ENCODE peak calls at places on chromosomes 1 and 21, in six cellular contexts. F is suprapubic skin, I is body of pancreas, R is NB4, H is testis, Y is adrenal gland. S is an unnamed sample.

GRCh38 chr1:57494679-57495078 is 70.8 kb upstream of the DAB1 start:
- DNase-seq in F (no peak), I (no peak), R (no peak), H (no peak), Y (no peak), S (no peak)

GRCh38 chr1:115976900-115977480 is 677 bp downstream of the SLC22A15 start:
- DNase-seq in F (no peak), I (no peak), R (peak; percentile 59), H (peak; percentile 18), Y (no peak), S (no peak)

GRCh38 chr1:3550511-3551289 is 60.6 kb downstream of the MEGF6 start:
- DNase-seq in F (no peak), I (no peak), R (no peak), H (no peak), Y (no peak), S (no peak)

GRCh38 chr1:52186449-52186848 is 44.6 kb downstream of the ZFYVE9 start:
- DNase-seq in F (no peak), I (no peak), R (no peak), H (no peak), Y (no peak), S (no peak)

GRCh38 chr1:118934706-118935105 is 53.4 kb downstream of the TBX15 start:
- DNase-seq in F (no peak), I (no peak), R (no peak), H (no peak), Y (no peak), S (no peak)

GRCh38 chr1:169999357-169999756 is 75.1 kb downstream of the KIFAP3 start:
- DNase-seq in F (no peak), I (no peak), R (no peak), H (no peak), Y (no peak), S (no peak)

GRCh38 chr1:52669696-52670095 is 28.5 kb downstream of the COA7 start:
- DNase-seq in F (no peak), I (no peak), R (no peak), H (no peak), Y (no peak), S (no peak)

GRCh38 chr1:111768023-111768422 is 12.3 kb downstream of the DDX20 start:
- DNase-seq in F (no peak), I (no peak), R (no peak), H (no peak), Y (no peak), S (no peak)

GRCh38 chr21:26686278-26686677 is 113.2 kb upstream of the CYYR1 start:
- DNase-seq in F (no peak), I (no peak), R (peak; percentile 25), H (no peak), Y (peak; percentile 25), S (no peak)

GRCh38 chr1:109389638-109390341 is 7.9 kb downstream of the SORT1 start:
- DNase-seq in F (no peak), I (no peak), R (no peak), H (no peak), Y (no peak), S (peak; percentile 23)

GRCh38 chr1:42008264-42008663 is 89.5 kb upstream of the HIVEP3 start:
- DNase-seq in F (no peak), I (no peak), R (no peak), H (no peak), Y (no peak), S (no peak)

GRCh38 chr1:160711528-160712311 is at the start of gene CD48:
- DNase-seq in F (no peak), I (no peak), R (peak; percentile 78), H (no peak), Y (no peak), S (no peak)
- TF ChIP-seq POLR2A in F (no peak), I (no peak), R (no peak), H (no peak), Y (no peak), S (no peak)

DNA sequence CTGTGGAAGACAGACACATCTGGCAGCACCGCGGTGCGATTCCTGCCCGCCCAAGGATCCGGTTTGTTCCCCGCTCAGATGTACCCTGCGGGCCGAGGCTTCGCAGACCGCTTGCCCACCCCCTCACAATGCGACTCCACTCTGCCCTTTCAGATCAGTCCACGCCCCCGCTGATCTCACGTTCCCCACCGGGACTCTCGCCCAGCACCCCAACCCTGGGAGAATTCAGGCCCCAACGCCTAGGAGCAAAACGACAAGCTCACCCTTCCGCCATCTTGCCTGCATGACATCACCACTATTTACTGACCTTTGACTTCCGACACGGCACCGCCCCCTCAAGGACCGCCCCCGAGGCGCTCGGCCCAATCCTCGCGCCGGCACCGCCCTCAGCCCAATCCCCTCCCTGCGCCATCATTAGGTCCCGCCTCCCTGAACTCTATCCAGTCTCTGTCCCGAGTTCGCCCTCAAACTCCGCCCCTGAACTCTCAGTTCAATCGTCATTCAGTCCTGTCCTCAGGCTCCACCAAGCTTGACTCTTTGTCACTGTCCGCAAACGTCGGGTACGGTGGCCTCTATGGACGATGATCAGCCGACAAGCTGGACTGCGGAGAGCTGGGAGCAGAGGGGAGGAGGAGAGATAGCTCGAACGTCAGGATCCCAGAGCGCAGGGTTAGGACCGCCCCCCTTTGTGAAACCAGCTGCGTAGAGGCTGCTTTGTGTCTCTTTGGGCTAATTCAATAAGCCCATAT is at the start of gene BSDC1:
- DNase-seq in F (peak; percentile 99), I (peak; percentile 99), R (peak; percentile 99), H (peak; percentile 99), Y (peak; percentile 100), S (peak; percentile 99)
- TF ChIP-seq POLR2A in F (peak; percentile 77), I (peak; percentile 89), R (peak; percentile 60), H (peak; percentile 71), Y (peak; percentile 4), S (peak; percentile 98)

DNA sequence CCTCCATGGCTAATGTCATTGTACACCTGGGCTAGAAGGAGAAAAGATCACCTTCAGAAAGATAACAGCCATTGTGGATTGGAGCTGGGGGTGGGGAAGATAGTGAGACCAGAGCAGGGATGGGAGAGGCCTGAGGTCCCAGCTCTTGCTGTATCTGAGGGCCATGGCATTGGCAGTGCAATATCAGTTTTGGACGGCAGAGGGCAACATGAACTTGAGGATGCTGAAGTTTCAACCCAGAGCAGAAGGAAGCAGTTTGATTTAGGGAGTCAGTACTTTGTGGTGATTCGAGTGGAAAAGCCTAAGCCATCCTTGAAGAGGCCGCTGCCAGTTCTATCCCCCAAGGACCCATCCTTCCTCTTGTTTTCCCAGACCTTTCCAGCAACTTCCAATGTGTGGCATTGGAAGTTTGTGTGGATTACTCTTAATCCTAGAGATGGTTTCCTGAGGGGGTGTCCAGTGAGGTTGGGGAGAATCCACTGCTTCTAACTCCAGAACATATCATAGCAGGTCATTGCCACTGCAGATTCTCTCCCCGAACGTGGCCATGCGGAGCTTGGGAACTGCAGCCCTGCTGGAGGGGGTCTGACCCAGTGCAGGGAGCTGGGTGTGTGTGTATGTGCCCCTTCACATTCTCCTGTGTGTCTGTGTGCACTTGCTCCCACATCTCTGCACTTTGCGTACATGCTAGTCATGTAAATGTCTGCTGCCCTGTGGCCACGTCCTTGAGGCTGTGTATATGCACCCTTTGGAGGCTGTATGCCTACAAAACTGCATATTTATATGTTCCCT is 24.1 kb downstream of the SLC26A9 start:
- DNase-seq in F (peak; percentile 80), I (peak; percentile 89), R (peak; percentile 82), H (peak; percentile 89), Y (peak; percentile 79), S (peak; percentile 64)
- TF ChIP-seq POLR2A in F (no peak), I (no peak), R (no peak), H (no peak), Y (no peak), S (no peak)

DNA sequence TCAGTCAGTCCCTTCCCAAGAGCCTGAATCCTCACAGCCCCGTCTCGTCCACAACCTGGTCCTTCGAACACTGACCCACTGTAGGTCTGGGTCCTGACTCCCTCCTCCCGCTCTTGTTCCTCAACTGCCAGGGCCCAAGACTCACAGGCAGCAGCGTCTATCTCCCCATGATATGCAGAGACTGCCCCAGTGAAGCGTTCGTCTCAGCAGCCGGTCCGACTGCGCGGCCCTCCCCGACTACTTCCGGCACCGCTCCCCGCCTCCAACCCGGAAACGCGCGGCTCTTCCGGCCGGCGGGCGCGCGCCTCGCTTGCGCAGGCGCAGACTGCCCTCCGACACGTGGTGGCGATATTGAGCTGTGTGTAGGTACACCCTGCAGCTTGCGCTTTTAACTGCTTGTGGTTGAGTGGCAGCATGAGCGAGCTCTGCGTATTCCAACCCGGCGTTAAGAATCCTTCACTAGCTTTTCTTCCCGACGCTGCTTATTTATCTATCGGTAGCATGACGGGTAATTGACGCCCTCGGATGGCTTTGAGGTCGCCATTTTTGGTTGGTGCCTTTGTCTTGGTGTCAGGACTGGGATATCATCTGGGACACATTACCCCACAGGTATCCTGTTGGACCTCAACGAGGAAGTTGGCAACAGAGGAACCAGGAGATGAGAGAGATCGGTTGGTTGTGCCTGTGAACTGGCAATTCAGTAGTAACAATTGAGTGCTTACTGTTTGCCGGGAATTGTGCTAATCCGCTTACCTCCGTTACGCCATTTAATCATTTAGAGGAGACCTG is at the start of gene TAF12:
- DNase-seq in F (peak; percentile 90), I (peak; percentile 94), R (peak; percentile 97), H (peak; percentile 94), Y (peak; percentile 91), S (peak; percentile 98)
- TF ChIP-seq POLR2A in F (peak; percentile 98), I (peak; percentile 95), R (peak; percentile 89), H (peak; percentile 92), Y (peak; percentile 96), S (peak; percentile 100)

GRCh38 chr1:1213919-1214599 is at the start of gene TNFRSF4:
- DNase-seq in F (no peak), I (no peak), R (peak; percentile 52), H (no peak), Y (no peak), S (no peak)
- TF ChIP-seq POLR2A in F (no peak), I (no peak), R (no peak), H (no peak), Y (no peak), S (no peak)

DNA sequence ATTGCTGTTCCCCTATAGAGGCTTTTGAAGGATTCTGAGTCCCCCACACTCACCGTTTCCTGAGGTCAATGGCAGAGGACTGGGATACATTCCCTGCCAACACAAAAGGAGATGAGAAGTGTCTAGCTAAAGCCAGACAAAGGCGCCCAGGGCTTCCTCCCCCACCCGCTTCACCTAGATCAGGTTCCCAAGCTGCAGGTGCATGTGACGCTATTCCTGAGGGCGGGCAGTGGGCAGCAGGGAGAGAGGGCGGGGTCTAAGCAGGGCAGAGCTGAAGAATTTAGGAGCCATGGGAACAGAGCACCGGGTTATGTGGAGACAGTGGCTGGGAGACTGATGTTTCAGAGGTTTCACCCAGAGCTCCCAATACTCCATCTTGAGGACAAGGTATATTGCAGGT is 6.0 kb upstream of the ARHGEF2 start:
- DNase-seq in F (no peak), I (no peak), R (no peak), H (no peak), Y (no peak), S (no peak)
- TF ChIP-seq POLR2A in F (no peak), I (no peak), R (no peak), H (no peak), Y (no peak), S (no peak)

DNA sequence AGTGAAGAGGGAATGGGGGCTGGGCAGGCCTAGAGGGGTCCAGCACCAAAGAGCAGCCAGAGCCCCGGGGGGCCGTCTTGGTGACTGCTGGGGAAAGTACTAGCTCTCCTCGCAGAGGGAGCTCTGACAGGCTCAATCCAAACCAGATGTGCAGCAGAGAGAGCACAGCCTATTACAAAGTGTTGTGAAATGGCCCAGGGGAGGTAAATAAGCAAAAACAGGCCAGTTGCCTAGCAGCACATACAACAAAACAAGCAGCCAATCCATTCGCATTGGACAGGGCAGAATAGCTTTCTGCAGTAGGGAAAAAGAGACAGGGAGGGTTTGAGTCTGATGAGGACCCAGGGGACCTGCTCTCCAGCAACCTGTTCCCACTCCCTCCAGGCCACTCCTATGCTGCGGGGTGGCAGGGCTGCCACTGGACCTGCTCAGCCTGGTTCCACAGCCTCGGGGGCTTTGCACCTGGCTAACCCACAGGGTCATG is 239.6 kb upstream of the FGGY start:
- DNase-seq in F (peak; percentile 93), I (peak; percentile 80), R (peak; percentile 81), H (peak; percentile 76), Y (peak; percentile 39), S (peak; percentile 15)
- TF ChIP-seq POLR2A in F (no peak), I (no peak), R (no peak), H (no peak), Y (no peak), S (no peak)

GRCh38 chr1:62688687-62689085 is 500 bp upstream of the DOCK7 start:
- DNase-seq in F (no peak), I (no peak), R (no peak), H (no peak), Y (no peak), S (no peak)
- TF ChIP-seq POLR2A in F (no peak), I (no peak), R (no peak), H (no peak), Y (no peak), S (no peak)